ENCODE peak calls at places on chromosome 21, in four cellular contexts. One of them, this sample, is unnamed.

GRCh38 chr21:15094706-15095105 is 29.9 kb upstream of the NRIP1 start:
- DNase-seq in fibroblast of the conjunctiva: no peak
- DNase-seq in endothelial cell: no peak
- DNase-seq in choroid plexus epithelial cell: no peak
- DNase-seq in this sample: no peak

GRCh38 chr21:45698493-45698947 is 55.0 kb downstream of the PCBP3 start:
- DNase-seq in fibroblast of the conjunctiva: peak
- DNase-seq in endothelial cell: no peak
- DNase-seq in choroid plexus epithelial cell: peak
- DNase-seq in this sample: no peak

GRCh38 chr21:39221282-39221996 is 38.2 kb upstream of the PSMG1 start:
- DNase-seq in fibroblast of the conjunctiva: no peak
- DNase-seq in endothelial cell: no peak
- DNase-seq in choroid plexus epithelial cell: no peak
- DNase-seq in this sample: no peak

GRCh38 chr21:36207577-36208320 is 51.1 kb downstream of the DOP1B start:
- DNase-seq in fibroblast of the conjunctiva: no peak
- DNase-seq in endothelial cell: no peak
- DNase-seq in choroid plexus epithelial cell: peak
- DNase-seq in this sample: no peak

GRCh38 chr21:42538479-42539275 is 25.0 kb downstream of the SLC37A1 start:
- DNase-seq in fibroblast of the conjunctiva: no peak
- DNase-seq in endothelial cell: no peak
- DNase-seq in choroid plexus epithelial cell: no peak
- DNase-seq in this sample: no peak

GRCh38 chr21:15441060-15441493 is 288.7 kb upstream of the USP25 start:
- DNase-seq in fibroblast of the conjunctiva: no peak
- DNase-seq in endothelial cell: no peak
- DNase-seq in choroid plexus epithelial cell: no peak
- DNase-seq in this sample: no peak

GRCh38 chr21:38277501-38278111 is 20.8 kb downstream of the KCNJ15 start:
- DNase-seq in fibroblast of the conjunctiva: peak
- DNase-seq in endothelial cell: no peak
- DNase-seq in choroid plexus epithelial cell: peak
- DNase-seq in this sample: no peak

GRCh38 chr21:38679531-38679930 is 126.2 kb upstream of the ETS2 start:
- DNase-seq in fibroblast of the conjunctiva: no peak
- DNase-seq in endothelial cell: no peak
- DNase-seq in choroid plexus epithelial cell: peak
- DNase-seq in this sample: no peak

This sample was measured in osteocyte.